ENCODE peak calls at places on chromosomes 6 and 20, in seven cellular contexts. One of them, this sample, is unnamed.
A peak's percentile ranks its signal among the peaks of the same experiment; 100 is the strongest.

GRCh38 chr6:34155471-34156300 is 9.8 kb upstream of the GRM4 start:
- DNase-seq in CD8-positive, alpha-beta T cell: no peak
- DNase-seq in stimulated activated CD4-positive, alpha-beta T cell treated with anti-CD3 and anti-CD28 coated beads, Interleukin-2, amount 100 ng/mL, for 48 hours: no peak
- DNase-seq in prostate gland: no peak
- DNase-seq in left cardiac atrium: no peak
- DNase-seq in stimulated activated CD8-positive, alpha-beta memory T cell treated with anti-CD3 and anti-CD28 coated beads, Interleukin-4, amount 100 ng/mL, for 24 hours: no peak
- DNase-seq in astrocyte of the cerebellum: no peak
- DNase-seq in this sample: no peak

GRCh38 chr20:50876063-50876685 is 55.1 kb downstream of the ADNP start:
- DNase-seq in left cardiac atrium: no peak
- DNase-seq in astrocyte of the cerebellum: no peak
- DNase-seq in stimulated activated CD8-positive, alpha-beta memory T cell treated with anti-CD3 and anti-CD28 coated beads, Interleukin-4, amount 100 ng/mL, for 24 hours: no peak
- DNase-seq in stimulated activated CD4-positive, alpha-beta T cell treated with anti-CD3 and anti-CD28 coated beads, Interleukin-2, amount 100 ng/mL, for 48 hours: no peak
- DNase-seq in prostate gland: no peak
- DNase-seq in CD8-positive, alpha-beta T cell: no peak
- DNase-seq in this sample: no peak

GRCh38 chr20:50224553-50225255 is 34.1 kb downstream of the CEBPB start:
- DNase-seq in CD8-positive, alpha-beta T cell: no peak
- DNase-seq in astrocyte of the cerebellum: peak; percentile 74
- DNase-seq in stimulated activated CD4-positive, alpha-beta T cell treated with anti-CD3 and anti-CD28 coated beads, Interleukin-2, amount 100 ng/mL, for 48 hours: no peak
- DNase-seq in prostate gland: no peak
- DNase-seq in stimulated activated CD8-positive, alpha-beta memory T cell treated with anti-CD3 and anti-CD28 coated beads, Interleukin-4, amount 100 ng/mL, for 24 hours: no peak
- DNase-seq in left cardiac atrium: peak; percentile 73
- DNase-seq in this sample: peak; percentile 50

GRCh38 chr20:32672982-32673727 is 586 bp downstream of the C20orf203 start:
- DNase-seq in CD8-positive, alpha-beta T cell: peak; percentile 16
- DNase-seq in astrocyte of the cerebellum: no peak
- DNase-seq in stimulated activated CD4-positive, alpha-beta T cell treated with anti-CD3 and anti-CD28 coated beads, Interleukin-2, amount 100 ng/mL, for 48 hours: peak; percentile 7
- DNase-seq in prostate gland: no peak
- DNase-seq in left cardiac atrium: no peak
- DNase-seq in stimulated activated CD8-positive, alpha-beta memory T cell treated with anti-CD3 and anti-CD28 coated beads, Interleukin-4, amount 100 ng/mL, for 24 hours: no peak
- DNase-seq in this sample: no peak

GRCh38 chr6:11710968-11711643 is 67.5 kb downstream of the ADTRP start:
- DNase-seq in prostate gland: no peak
- DNase-seq in left cardiac atrium: no peak
- DNase-seq in astrocyte of the cerebellum: no peak
- DNase-seq in stimulated activated CD4-positive, alpha-beta T cell treated with anti-CD3 and anti-CD28 coated beads, Interleukin-2, amount 100 ng/mL, for 48 hours: peak; percentile 37
- DNase-seq in stimulated activated CD8-positive, alpha-beta memory T cell treated with anti-CD3 and anti-CD28 coated beads, Interleukin-4, amount 100 ng/mL, for 24 hours: no peak
- DNase-seq in CD8-positive, alpha-beta T cell: no peak
- DNase-seq in this sample: no peak

GRCh38 chr20:51255417-51255816 is 232.5 kb upstream of the KCNG1 start:
- DNase-seq in stimulated activated CD4-positive, alpha-beta T cell treated with anti-CD3 and anti-CD28 coated beads, Interleukin-2, amount 100 ng/mL, for 48 hours: no peak
- DNase-seq in stimulated activated CD8-positive, alpha-beta memory T cell treated with anti-CD3 and anti-CD28 coated beads, Interleukin-4, amount 100 ng/mL, for 24 hours: no peak
- DNase-seq in CD8-positive, alpha-beta T cell: no peak
- DNase-seq in prostate gland: no peak
- DNase-seq in left cardiac atrium: no peak
- DNase-seq in astrocyte of the cerebellum: no peak
- DNase-seq in this sample: no peak

GRCh38 chr6:63862486-63863198 is 227.0 kb downstream of the PHF3 start:
- DNase-seq in stimulated activated CD4-positive, alpha-beta T cell treated with anti-CD3 and anti-CD28 coated beads, Interleukin-2, amount 100 ng/mL, for 48 hours: no peak
- DNase-seq in stimulated activated CD8-positive, alpha-beta memory T cell treated with anti-CD3 and anti-CD28 coated beads, Interleukin-4, amount 100 ng/mL, for 24 hours: no peak
- DNase-seq in CD8-positive, alpha-beta T cell: no peak
- DNase-seq in astrocyte of the cerebellum: no peak
- DNase-seq in left cardiac atrium: no peak
- DNase-seq in prostate gland: no peak
- DNase-seq in this sample: no peak

GRCh38 chr20:14951707-14952106 is 614.3 kb upstream of the FLRT3 start:
- DNase-seq in CD8-positive, alpha-beta T cell: no peak
- DNase-seq in astrocyte of the cerebellum: no peak
- DNase-seq in stimulated activated CD4-positive, alpha-beta T cell treated with anti-CD3 and anti-CD28 coated beads, Interleukin-2, amount 100 ng/mL, for 48 hours: no peak
- DNase-seq in stimulated activated CD8-positive, alpha-beta memory T cell treated with anti-CD3 and anti-CD28 coated beads, Interleukin-4, amount 100 ng/mL, for 24 hours: no peak
- DNase-seq in left cardiac atrium: no peak
- DNase-seq in prostate gland: no peak
- DNase-seq in this sample: no peak

GRCh38 chr20:50921055-50921454 is 10.2 kb downstream of the ADNP start:
- DNase-seq in stimulated activated CD8-positive, alpha-beta memory T cell treated with anti-CD3 and anti-CD28 coated beads, Interleukin-4, amount 100 ng/mL, for 24 hours: no peak
- DNase-seq in astrocyte of the cerebellum: no peak
- DNase-seq in left cardiac atrium: no peak
- DNase-seq in CD8-positive, alpha-beta T cell: no peak
- DNase-seq in stimulated activated CD4-positive, alpha-beta T cell treated with anti-CD3 and anti-CD28 coated beads, Interleukin-2, amount 100 ng/mL, for 48 hours: no peak
- DNase-seq in prostate gland: no peak
- DNase-seq in this sample: no peak

GRCh38 chr6:167706313-167707109 is 120.2 kb upstream of the AFDN start:
- DNase-seq in stimulated activated CD4-positive, alpha-beta T cell treated with anti-CD3 and anti-CD28 coated beads, Interleukin-2, amount 100 ng/mL, for 48 hours: peak; percentile 48
- DNase-seq in CD8-positive, alpha-beta T cell: peak; percentile 35
- DNase-seq in stimulated activated CD8-positive, alpha-beta memory T cell treated with anti-CD3 and anti-CD28 coated beads, Interleukin-4, amount 100 ng/mL, for 24 hours: peak; percentile 45
- DNase-seq in prostate gland: no peak
- DNase-seq in astrocyte of the cerebellum: no peak
- DNase-seq in left cardiac atrium: no peak
- DNase-seq in this sample: no peak

GRCh38 chr6:159513914-159514313 is 179.1 kb downstream of the SOD2 start:
- DNase-seq in left cardiac atrium: no peak
- DNase-seq in stimulated activated CD8-positive, alpha-beta memory T cell treated with anti-CD3 and anti-CD28 coated beads, Interleukin-4, amount 100 ng/mL, for 24 hours: no peak
- DNase-seq in CD8-positive, alpha-beta T cell: no peak
- DNase-seq in prostate gland: no peak
- DNase-seq in stimulated activated CD4-positive, alpha-beta T cell treated with anti-CD3 and anti-CD28 coated beads, Interleukin-2, amount 100 ng/mL, for 48 hours: no peak
- DNase-seq in astrocyte of the cerebellum: no peak
- DNase-seq in this sample: no peak

GRCh38 chr6:72083976-72084375 is 197.6 kb downstream of the RIMS1 start:
- DNase-seq in CD8-positive, alpha-beta T cell: no peak
- DNase-seq in stimulated activated CD4-positive, alpha-beta T cell treated with anti-CD3 and anti-CD28 coated beads, Interleukin-2, amount 100 ng/mL, for 48 hours: no peak
- DNase-seq in left cardiac atrium: no peak
- DNase-seq in prostate gland: no peak
- DNase-seq in astrocyte of the cerebellum: no peak
- DNase-seq in stimulated activated CD8-positive, alpha-beta memory T cell treated with anti-CD3 and anti-CD28 coated beads, Interleukin-4, amount 100 ng/mL, for 24 hours: no peak
- DNase-seq in this sample: no peak

GRCh38 chr20:16395366-16395765 is 177.9 kb downstream of the KIF16B start:
- DNase-seq in prostate gland: no peak
- DNase-seq in left cardiac atrium: no peak
- DNase-seq in stimulated activated CD4-positive, alpha-beta T cell treated with anti-CD3 and anti-CD28 coated beads, Interleukin-2, amount 100 ng/mL, for 48 hours: no peak
- DNase-seq in CD8-positive, alpha-beta T cell: no peak
- DNase-seq in stimulated activated CD8-positive, alpha-beta memory T cell treated with anti-CD3 and anti-CD28 coated beads, Interleukin-4, amount 100 ng/mL, for 24 hours: no peak
- DNase-seq in astrocyte of the cerebellum: no peak
- DNase-seq in this sample: no peak

GRCh38 chr6:37239950-37240713 is 17.4 kb upstream of the TBC1D22B start:
- DNase-seq in stimulated activated CD8-positive, alpha-beta memory T cell treated with anti-CD3 and anti-CD28 coated beads, Interleukin-4, amount 100 ng/mL, for 24 hours: peak; percentile 74
- DNase-seq in CD8-positive, alpha-beta T cell: peak; percentile 46
- DNase-seq in prostate gland: peak; percentile 27
- DNase-seq in stimulated activated CD4-positive, alpha-beta T cell treated with anti-CD3 and anti-CD28 coated beads, Interleukin-2, amount 100 ng/mL, for 48 hours: peak; percentile 74
- DNase-seq in astrocyte of the cerebellum: peak; percentile 88
- DNase-seq in left cardiac atrium: peak; percentile 95
- DNase-seq in this sample: peak; percentile 97

GRCh38 chr20:51720854-51721253 is 47.3 kb downstream of the ATP9A start:
- DNase-seq in CD8-positive, alpha-beta T cell: no peak
- DNase-seq in left cardiac atrium: no peak
- DNase-seq in stimulated activated CD4-positive, alpha-beta T cell treated with anti-CD3 and anti-CD28 coated beads, Interleukin-2, amount 100 ng/mL, for 48 hours: no peak
- DNase-seq in stimulated activated CD8-positive, alpha-beta memory T cell treated with anti-CD3 and anti-CD28 coated beads, Interleukin-4, amount 100 ng/mL, for 24 hours: no peak
- DNase-seq in astrocyte of the cerebellum: no peak
- DNase-seq in prostate gland: no peak
- DNase-seq in this sample: no peak

GRCh38 chr6:111759836-111760785 is 113.1 kb downstream of the FYN start:
- DNase-seq in stimulated activated CD8-positive, alpha-beta memory T cell treated with anti-CD3 and anti-CD28 coated beads, Interleukin-4, amount 100 ng/mL, for 24 hours: no peak
- DNase-seq in astrocyte of the cerebellum: peak; percentile 57
- DNase-seq in CD8-positive, alpha-beta T cell: no peak
- DNase-seq in stimulated activated CD4-positive, alpha-beta T cell treated with anti-CD3 and anti-CD28 coated beads, Interleukin-2, amount 100 ng/mL, for 48 hours: no peak
- DNase-seq in left cardiac atrium: no peak
- DNase-seq in prostate gland: no peak
- DNase-seq in this sample: no peak